ENCODE peak calls at places on chromosomes 5 and 9, in six cellular contexts. V, X, Z, G, Q and R are unnamed samples.

GRCh38 chr5:105762728-105763127 is 1908.0 kb downstream of the EFNA5 start:
- DNase-seq in Z (no peak), V (no peak), X (no peak), G (no peak), Q (no peak), R (no peak)

GRCh38 chr5:80083115-80083890 is 48.2 kb downstream of the THBS4 start:
- DNase-seq in V (peak), X (peak), Q (peak), G (no peak), Z (peak), R (no peak)

GRCh38 chr9:115672477-115673316 is 480.9 kb upstream of the PAPPA start:
- DNase-seq in Q (peak), V (no peak), X (peak), Z (no peak), G (no peak), R (peak)

GRCh38 chr9:111645806-111646205 is 14.7 kb downstream of the DNAJC25 start:
- DNase-seq in G (no peak), V (no peak), Z (no peak), Q (no peak), X (no peak), R (no peak)

GRCh38 chr5:15585826-15586591 is 86.0 kb downstream of the FBXL7 start:
- DNase-seq in Z (no peak), Q (no peak), G (no peak), V (no peak), X (peak), R (no peak)

GRCh38 chr5:163489055-163489744 is 16.2 kb upstream of the MAT2B start:
- DNase-seq in Z (peak), V (no peak), X (peak), Q (no peak), G (no peak), R (no peak)

GRCh38 chr9:137672907-137673791 is 54.3 kb downstream of the EHMT1 start:
- DNase-seq in G (peak), V (peak), X (peak), Q (peak), Z (no peak), R (no peak)

GRCh38 chr9:87644659-87645058 is 81.3 kb upstream of the CTSL start:
- DNase-seq in Q (no peak), G (no peak), X (no peak), Z (no peak), V (no peak), R (no peak)

GRCh38 chr9:33161589-33162132 is 5.5 kb downstream of the B4GALT1 start:
- DNase-seq in Q (no peak), G (peak), V (no peak), X (peak), Z (no peak), R (no peak)

GRCh38 chr9:72612449-72612848 is 91.0 kb downstream of the TMC1 start:
- DNase-seq in G (no peak), V (no peak), Q (no peak), X (peak), Z (no peak), R (no peak)

GRCh38 chr5:28344803-28345433 is 1306.5 kb upstream of the CDH9 start:
- DNase-seq in G (no peak), X (peak), Q (no peak), V (peak), Z (no peak), R (peak)

DNA sequence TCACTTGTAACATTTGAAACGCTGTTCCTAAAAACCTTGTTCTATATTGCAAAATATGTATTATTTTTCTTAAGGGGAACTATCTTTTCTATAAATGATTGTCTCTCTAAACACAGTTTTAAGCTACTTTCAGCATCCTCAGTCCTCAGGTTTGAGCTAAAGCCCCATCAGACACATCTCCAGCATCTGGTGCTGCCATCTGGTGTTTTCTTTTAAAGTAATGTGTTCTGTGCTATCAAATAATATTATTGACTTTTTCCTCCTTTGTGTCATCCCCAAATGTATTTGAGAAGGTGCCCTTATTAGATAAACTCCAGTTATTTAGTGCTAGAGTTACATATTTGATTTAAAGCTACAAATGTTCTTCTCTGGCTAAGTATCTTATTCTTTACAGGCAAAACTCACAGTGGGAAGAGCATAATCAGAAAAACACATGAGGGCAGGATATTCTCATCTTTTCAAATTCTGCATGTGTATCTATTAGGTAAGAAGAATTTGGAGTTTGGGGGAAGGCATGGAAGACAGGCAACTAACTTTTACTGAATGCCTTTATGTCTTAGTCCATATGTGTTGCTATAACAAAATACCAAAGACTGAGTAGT is 27.5 kb downstream of the ZNF474 start:
- DNase-seq in Z (no peak), X (peak), Q (no peak), V (peak), G (no peak), R (no peak)
- TF ChIP-seq CTCF in Z (no peak), X (peak), Q (peak), V (peak), G (peak), R (peak)

GRCh38 chr9:119284118-119284517 is 85.1 kb downstream of the BRINP1 start:
- DNase-seq in X (no peak), G (no peak), Q (no peak), Z (peak), V (peak), R (peak)
- TF ChIP-seq CTCF in X (no peak), G (no peak), Q (no peak), Z (no peak), V (peak), R (peak)

GRCh38 chr5:131413605-131414559 is 150.0 kb downstream of the CDC42SE2 start:
- DNase-seq in Q (no peak), X (no peak), Z (no peak), G (no peak), V (no peak), R (no peak)
- TF ChIP-seq CTCF in Q (no peak), X (no peak), Z (no peak), G (no peak), V (no peak), R (no peak)

GRCh38 chr9:18245911-18246310 is 228.0 kb upstream of the ADAMTSL1 start:
- DNase-seq in V (no peak), G (no peak), X (no peak), Z (no peak), Q (no peak), R (no peak)
- TF ChIP-seq CTCF in V (no peak), G (no peak), X (no peak), Z (no peak), Q (peak), R (no peak)

GRCh38 chr9:98191615-98192502 is 578 bp downstream of the CORO2A start:
- DNase-seq in G (peak), X (no peak), Z (peak), Q (no peak), V (peak), R (peak)

GRCh38 chr9:98192503-98193335 is at the start of gene CORO2A:
- DNase-seq in V (peak), X (peak), Z (peak), G (peak), Q (peak), R (peak)

GRCh38 chr9:98191210-98191609 is 1.2 kb downstream of the CORO2A start:
- DNase-seq in G (no peak), Z (no peak), V (no peak), X (no peak), Q (no peak), R (no peak)

GRCh38 chr9:98195671-98196070 is 3.2 kb upstream of the CORO2A start:
- DNase-seq in Z (no peak), X (no peak), G (no peak), Q (no peak), V (no peak), R (no peak)

DNA sequence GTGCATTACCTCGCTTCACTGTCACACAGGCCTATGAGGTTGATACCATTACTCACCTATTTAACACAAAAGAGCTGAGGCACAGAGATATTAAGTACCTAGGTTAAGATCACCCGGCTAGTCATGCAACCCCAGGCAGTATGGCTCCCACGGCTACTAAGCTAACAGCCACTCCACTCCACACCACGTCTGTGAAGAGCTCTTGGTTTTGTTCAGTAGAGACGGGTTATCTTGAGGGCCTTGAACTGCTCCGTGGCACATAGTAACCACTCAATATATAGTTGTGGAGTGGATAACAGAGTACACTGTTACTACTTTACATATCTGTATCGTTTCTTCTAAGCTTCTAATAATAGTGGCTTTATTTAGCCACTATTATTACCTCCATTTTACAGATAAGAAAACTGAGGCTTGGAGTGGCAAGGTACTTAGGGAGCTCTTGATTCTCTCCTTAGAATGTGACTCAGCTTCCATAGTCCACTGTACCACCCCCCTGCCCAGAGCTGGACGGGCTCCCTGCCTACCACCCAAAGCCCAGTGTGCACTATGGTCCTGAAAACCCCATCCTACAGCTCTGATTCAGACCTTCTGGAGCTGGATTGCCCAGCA is 1.0 kb upstream of the CORO2A start:
- DNase-seq in G (no peak), V (no peak), Q (no peak), Z (no peak), X (no peak), R (no peak)
- TF ChIP-seq CTCF in G (no peak), V (no peak), Q (no peak), Z (no peak), X (no peak), R (no peak)

GRCh38 chr9:131666029-131666428 is 73.8 kb downstream of the RAPGEF1 start:
- DNase-seq in G (no peak), Z (no peak), Q (no peak), X (no peak), V (no peak), R (no peak)

GRCh38 chr9:131660466-131661405 is 79.1 kb downstream of the RAPGEF1 start:
- DNase-seq in Q (no peak), Z (peak), V (peak), X (no peak), G (no peak), R (no peak)

GRCh38 chr9:131658753-131659129 is 81.1 kb downstream of the RAPGEF1 start:
- DNase-seq in V (no peak), X (no peak), Q (no peak), Z (no peak), G (no peak), R (no peak)

GRCh38 chr9:131663288-131663687 is 76.6 kb downstream of the RAPGEF1 start:
- DNase-seq in Z (no peak), Q (no peak), G (no peak), V (no peak), X (no peak), R (no peak)

DNA sequence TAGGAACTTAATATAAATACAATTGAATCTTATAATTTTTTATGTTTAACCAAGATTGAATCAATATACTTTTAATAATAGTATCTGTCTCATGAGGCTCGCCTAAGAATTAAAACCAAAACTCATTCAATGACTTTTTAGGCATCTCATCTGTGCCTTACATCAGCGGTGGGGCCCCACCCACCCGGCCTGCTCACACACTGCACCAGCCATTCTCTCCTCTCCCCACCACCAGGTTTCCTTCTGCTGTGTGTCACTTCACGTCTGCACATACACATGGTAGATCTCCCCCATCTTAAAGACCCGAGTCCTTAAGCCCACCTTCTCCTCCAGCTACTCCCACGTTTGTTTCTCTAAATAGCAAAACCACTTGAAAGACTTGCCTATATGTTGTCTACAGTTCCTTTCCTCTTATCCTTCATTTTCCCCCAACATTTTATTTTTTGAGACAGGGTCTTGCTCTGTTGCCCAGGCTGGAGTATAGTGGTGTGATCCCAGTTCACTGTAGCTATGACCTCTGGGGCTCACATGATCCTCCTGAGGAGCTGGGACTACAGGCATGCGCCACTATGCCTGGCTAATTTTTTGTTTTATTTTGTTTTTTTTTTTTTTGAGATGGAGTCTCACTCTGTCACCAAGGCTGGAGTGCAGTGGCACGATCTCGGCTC is 77.8 kb downstream of the RAPGEF1 start:
- DNase-seq in G (no peak), Z (no peak), X (no peak), V (no peak), Q (no peak), R (no peak)
- TF ChIP-seq CTCF in G (no peak), Z (no peak), X (no peak), V (no peak), Q (no peak), R (no peak)

DNA sequence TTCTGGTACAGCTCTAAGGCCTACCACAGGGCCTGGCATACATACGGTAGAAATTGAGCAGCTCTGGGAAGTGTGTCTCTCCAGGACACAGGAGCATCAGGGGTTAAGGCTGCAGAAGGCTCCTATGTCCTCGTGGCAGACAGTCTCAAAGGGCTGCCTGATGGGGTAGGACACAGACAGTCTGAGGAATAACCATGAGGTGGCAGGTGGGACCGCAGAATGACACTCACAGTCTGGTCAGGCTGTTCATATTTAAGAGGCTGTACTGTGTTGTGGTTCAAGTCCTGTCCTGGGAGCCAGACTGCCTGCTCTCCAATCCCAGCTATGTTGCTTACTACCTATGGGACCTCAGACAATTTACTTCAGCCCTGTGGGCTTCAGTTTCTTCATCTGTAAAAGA is 217.1 kb downstream of the TRIM32 start:
- DNase-seq in Q (no peak), X (no peak), V (no peak), G (no peak), Z (no peak), R (no peak)
- TF ChIP-seq CTCF in Q (no peak), X (no peak), V (no peak), G (no peak), Z (no peak), R (no peak)

DNA sequence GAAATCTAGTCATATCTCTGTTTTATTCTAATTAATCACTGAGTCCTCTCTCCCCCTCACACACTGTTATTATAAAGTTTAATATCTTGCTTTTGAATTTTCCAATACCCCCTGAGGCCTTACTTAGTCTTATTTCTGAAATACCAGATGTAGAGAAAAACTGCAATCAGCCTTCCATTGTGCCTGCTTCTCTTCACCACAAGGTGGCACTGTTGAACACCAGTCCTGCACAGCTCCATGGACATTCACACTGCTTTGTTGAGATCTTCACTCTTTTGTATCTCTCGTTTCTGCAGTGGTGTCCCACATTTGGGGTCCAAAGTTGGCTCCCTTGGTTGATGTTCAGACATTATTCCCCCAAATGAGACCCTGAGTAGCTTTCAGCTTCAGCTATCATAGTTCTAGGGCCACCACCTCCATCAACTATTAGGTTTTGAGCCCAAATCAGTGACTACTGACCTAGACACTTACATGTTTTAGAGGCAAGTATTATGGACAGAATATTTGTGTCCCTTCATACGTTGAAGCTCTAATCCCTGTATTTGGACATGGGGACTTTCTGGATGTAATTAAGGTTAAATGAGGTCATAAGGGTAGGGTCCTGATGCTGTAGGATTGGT is 24.3 kb downstream of the BOD1 start:
- DNase-seq in G (no peak), X (no peak), Q (no peak), Z (no peak), V (no peak), R (no peak)
- TF ChIP-seq CTCF in G (peak), X (peak), Q (peak), Z (peak), V (peak), R (peak)